ENCODE peak calls at places on chromosomes 6 and 20, in nine cellular contexts. V, R, P, I, O, Q, A, B and Z are unnamed samples.
A peak's percentile ranks its signal among the peaks of the same experiment; 100 is the strongest.

GRCh38 chr6:15255481-15256414 is 9.9 kb downstream of the JARID2 start:
- DNase-seq in P (no peak), B (no peak), Q (no peak), A (no peak), I (no peak), O (no peak), V (no peak), R (no peak), Z (no peak)

GRCh38 chr6:52389626-52390360 is 27.8 kb downstream of the PAQR8 start:
- DNase-seq in P (no peak), O (no peak), A (peak; percentile 44), R (no peak), B (peak; percentile 75), Q (peak; percentile 5), V (peak; percentile 50), I (peak; percentile 71), Z (peak; percentile 70)

GRCh38 chr6:166338854-166339253 is 3.5 kb downstream of the SFT2D1 start:
- DNase-seq in R (no peak), I (no peak), O (no peak), P (no peak), V (no peak), A (no peak), B (no peak), Q (no peak), Z (no peak)

GRCh38 chr6:166736606-166737005 is 109.6 kb upstream of the RPS6KA2 start:
- DNase-seq in V (no peak), P (no peak), B (no peak), A (no peak), Q (no peak), I (no peak), O (no peak), R (no peak), Z (no peak)

GRCh38 chr6:31042801-31043200 is 32.5 kb downstream of the MUC22 start:
- DNase-seq in B (no peak), V (peak; percentile 40), R (no peak), I (no peak), P (no peak), Q (no peak), A (no peak), O (no peak), Z (peak; percentile 46)

GRCh38 chr6:138977646-138978167 is 10.3 kb downstream of the REPS1 start:
- DNase-seq in R (no peak), Q (no peak), I (no peak), B (no peak), A (no peak), P (no peak), V (no peak), O (no peak), Z (no peak)

GRCh38 chr20:50876816-50877215 is 54.4 kb downstream of the ADNP start:
- DNase-seq in P (no peak), I (no peak), B (no peak), A (no peak), R (no peak), Q (no peak), O (no peak), V (no peak), Z (no peak)

GRCh38 chr20:43507150-43508080 is at the start of gene L3MBTL1:
- DNase-seq in V (peak; percentile 48), P (peak; percentile 65), O (no peak), A (peak; percentile 33), B (peak; percentile 77), Q (peak; percentile 75), R (no peak), I (no peak), Z (peak; percentile 79)

GRCh38 chr6:12147557-12148316 is 135.6 kb downstream of the HIVEP1 start:
- DNase-seq in V (no peak), O (no peak), A (no peak), P (no peak), B (no peak), R (no peak), Q (no peak), I (no peak), Z (no peak)

GRCh38 chr6:123402052-123402451 is 234.7 kb downstream of the TRDN start:
- DNase-seq in V (no peak), A (no peak), R (no peak), I (no peak), O (no peak), P (no peak), Q (no peak), B (no peak), Z (no peak)